ENCODE peak calls at places on chromosome 20, in five cellular contexts. I is CD8-positive, alpha-beta T cell; J is pancreas; F is lung; O is small intestine. A is an unnamed sample. For H3K27me3 and H3K36me3, the result is how much of the 10 kb centered on the place peaks cover.

GRCh38 chr20:37524221-37524700 is 3.2 kb downstream of the NNAT start:
- DNase-seq in O (peak), I (no peak), J (no peak), F (no peak), A (no peak)

GRCh38 chr20:15297059-15297875 is 959.9 kb upstream of the FLRT3 start:
- DNase-seq in I (no peak), O (no peak), J (no peak), F (peak), A (no peak)

GRCh38 chr20:33009214-33010132 is 2.0 kb downstream of the BPIFB2 start:
- DNase-seq in J (no peak), O (no peak), I (no peak), F (no peak), A (no peak)

GRCh38 chr20:1469925-1470571 is 3.4 kb upstream of the NSFL1C start:
- DNase-seq in J (peak), I (no peak), O (peak), F (peak), A (peak)

GRCh38 chr20:16350465-16350864 is 222.8 kb downstream of the KIF16B start:
- DNase-seq in O (no peak), J (no peak), F (no peak), I (no peak), A (no peak)

GRCh38 chr20:6525447-6526303 is 241.8 kb upstream of the BMP2 start:
- DNase-seq in O (no peak), F (no peak), J (no peak), I (no peak), A (no peak)

GRCh38 chr20:17893480-17893879 is 75.1 kb downstream of the SNX5 start:
- DNase-seq in J (no peak), O (no peak), F (no peak), I (no peak), A (no peak)

GRCh38 chr20:830011-830521 is 3.4 kb upstream of the FAM110A start:
- DNase-seq in I (no peak), J (no peak), F (no peak), O (no peak), A (no peak)

GRCh38 chr20:53260591-53260990 is 288.4 kb downstream of the TSHZ2 start:
- DNase-seq in F (no peak), I (no peak), O (no peak), J (no peak), A (no peak)

GRCh38 chr20:53264604-53265003 is 292.4 kb downstream of the TSHZ2 start:
- DNase-seq in O (no peak), J (no peak), I (no peak), F (no peak), A (no peak)

GRCh38 chr20:53263554-53264438 is 291.6 kb downstream of the TSHZ2 start:
- DNase-seq in O (no peak), J (no peak), I (no peak), F (no peak), A (no peak)

GRCh38 chr20:53260168-53260567 is 288.0 kb downstream of the TSHZ2 start:
- DNase-seq in F (no peak), I (no peak), O (no peak), J (no peak), A (no peak)

GRCh38 chr20:53262294-53262840 is 290.2 kb downstream of the TSHZ2 start:
- DNase-seq in O (no peak), I (no peak), J (no peak), F (no peak), A (no peak)
- H3K27me3 ChIP-seq in O (under half), I (under half), J (under half), F (under half), A (under half)

DNA sequence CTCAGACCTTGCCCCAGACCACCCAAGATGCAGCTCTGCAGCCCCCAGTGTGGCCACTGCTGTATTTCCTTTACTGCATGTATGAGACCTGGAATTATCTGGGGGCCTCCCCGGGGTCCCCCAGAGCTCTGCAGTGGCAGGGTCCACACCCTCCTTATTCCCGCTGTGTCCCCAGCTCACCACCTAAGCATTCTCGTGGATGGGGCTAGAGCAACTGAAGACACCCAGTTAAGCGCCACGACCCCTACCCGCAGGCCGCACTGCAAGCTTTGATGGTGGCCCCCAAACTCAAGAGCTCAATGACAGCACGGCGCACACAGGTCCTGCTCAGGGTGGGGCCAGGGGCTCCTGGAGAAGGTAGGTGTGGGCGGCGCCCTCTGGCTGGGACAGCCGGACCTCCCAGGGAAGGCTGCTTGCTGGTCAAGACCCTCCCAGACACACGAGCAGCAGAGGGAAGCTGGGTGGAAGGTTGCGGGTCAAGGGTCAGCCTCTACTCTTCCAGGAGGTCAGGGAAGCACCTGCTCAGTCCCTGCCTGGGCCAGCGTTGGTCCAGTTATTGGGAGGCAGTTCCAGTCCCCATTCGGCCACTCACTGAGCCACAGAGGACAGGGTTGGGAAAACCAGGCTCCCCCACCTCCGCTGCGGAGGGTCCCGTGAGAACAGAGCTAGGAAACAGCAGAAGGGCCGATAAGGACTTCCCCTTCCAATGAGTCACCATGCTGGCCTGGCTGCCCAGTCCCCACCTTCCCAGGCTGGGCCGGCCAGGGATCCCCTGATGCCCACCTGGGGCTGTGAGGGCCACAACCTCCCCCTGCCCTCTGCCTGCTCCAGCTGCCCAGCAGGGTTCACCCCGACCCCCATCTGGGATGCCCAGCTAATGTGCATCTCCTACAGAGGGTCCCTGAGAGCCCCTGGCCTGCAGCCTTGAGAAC is 2.9 kb downstream of the LAMA5 start:
- DNase-seq in I (no peak), O (no peak), J (peak), F (no peak), A (no peak)
- H3K4me3 ChIP-seq in I (no peak), O (no peak), J (no peak), F (peak), A (no peak)

DNA sequence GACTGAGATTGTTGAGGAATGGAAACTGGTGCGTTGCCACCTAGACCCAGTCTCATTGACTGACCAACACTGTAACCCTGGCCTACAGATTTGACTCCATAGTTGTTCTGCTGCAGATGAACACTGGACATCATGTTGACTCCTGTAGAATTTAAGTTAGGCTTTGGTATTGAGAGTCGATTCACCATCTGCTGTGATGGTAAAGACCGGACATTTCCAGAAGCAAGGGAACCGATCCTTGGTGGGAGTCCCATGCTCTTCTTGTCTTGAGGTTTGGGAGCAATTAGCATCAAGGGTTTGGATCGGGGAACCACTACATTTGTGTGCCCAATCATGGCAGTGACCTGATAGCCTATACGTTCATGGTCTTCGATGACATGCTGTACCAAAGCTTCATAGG is 37.6 kb downstream of the ADNP start:
- DNase-seq in O (no peak), F (no peak), J (no peak), I (no peak), A (no peak)
- H3K36me3 ChIP-seq in O (under half), F (under half), J (under half), I (under half), A (half or more)

GRCh38 chr20:64043768-64044167 is 5.7 kb downstream of the SOX18 start:
- DNase-seq in I (no peak), J (no peak), O (no peak), F (no peak), A (no peak)

GRCh38 chr20:64041781-64042771 is 6.1 kb downstream of the C20orf204 start:
- DNase-seq in F (no peak), I (no peak), O (no peak), J (peak), A (no peak)

GRCh38 chr20:64045346-64046011 is 4.0 kb downstream of the SOX18 start:
- DNase-seq in I (no peak), J (no peak), F (no peak), O (no peak), A (no peak)

GRCh38 chr20:64047046-64047389 is 2.4 kb downstream of the SOX18 start:
- DNase-seq in F (no peak), I (no peak), O (no peak), J (no peak), A (no peak)

DNA sequence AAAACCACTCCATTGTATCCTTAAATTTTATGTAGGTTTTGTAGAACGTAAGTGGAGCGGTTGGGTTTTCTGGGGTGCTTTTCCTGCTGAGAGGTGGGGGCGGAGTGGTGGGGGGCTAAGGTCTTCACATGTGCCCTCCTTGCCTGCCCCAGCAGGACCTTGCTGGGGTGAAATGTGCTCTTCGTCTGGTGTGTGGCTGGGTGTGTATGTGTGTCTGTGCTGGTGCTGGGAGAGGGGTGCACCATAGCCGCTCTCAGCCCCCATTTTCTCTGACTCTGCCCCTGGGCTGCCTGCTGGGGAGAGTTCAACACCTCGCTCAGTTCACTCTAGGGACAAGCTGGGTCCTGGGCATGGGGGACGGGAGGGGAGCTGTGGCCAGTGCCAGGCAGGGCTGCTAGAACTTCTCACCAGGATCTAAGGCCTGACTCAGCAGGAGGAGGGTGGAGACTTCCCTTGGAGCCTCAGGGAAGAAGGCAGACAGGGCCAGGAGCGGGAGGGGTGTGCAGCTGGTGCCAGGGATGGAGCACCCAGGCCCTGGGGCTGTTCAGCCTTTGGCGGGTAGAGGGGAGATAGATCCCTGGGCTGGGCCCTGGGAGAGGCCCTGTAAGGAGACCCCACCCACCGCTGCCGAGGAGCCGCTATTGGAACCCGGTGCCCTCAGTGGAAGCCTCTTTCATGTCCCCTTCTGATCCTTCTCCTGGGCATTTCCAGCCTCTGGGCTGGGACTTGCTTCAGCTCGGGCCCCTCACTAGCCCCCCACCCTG is 4.8 kb downstream of the SOX18 start:
- DNase-seq in F (no peak), O (no peak), J (no peak), I (no peak), A (no peak)
- H3K27me3 ChIP-seq in F (under half), O (under half), J (under half), I (under half), A (under half)

DNA sequence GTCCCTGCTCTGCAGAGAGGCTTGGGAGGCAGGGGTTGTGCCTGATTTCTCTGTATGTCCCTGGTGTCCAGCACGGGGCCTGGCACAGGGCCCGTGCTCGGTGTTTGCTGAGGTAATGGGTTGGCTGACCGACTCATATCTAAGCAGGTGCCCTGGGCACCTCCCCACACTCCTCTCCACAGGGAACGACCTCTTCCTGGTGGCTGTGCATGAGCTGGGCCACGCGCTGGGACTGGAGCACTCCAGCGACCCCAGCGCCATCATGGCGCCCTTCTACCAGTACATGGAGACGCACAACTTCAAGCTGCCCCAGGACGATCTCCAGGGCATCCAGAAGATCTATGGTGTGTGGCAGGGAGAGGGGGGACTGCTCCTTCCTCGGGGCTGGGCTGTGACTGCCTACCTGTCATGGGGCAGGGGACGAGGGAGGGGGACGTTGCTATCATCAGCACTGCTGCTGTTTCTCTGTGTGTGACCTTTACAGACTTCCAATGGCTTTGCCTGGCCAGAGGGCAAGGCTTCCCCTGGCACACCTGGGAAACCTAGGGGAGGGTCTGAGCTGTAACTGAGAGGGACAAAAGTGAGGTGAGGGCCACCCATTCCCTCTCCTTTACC is 14.2 kb downstream of the MMP24OS start:
- DNase-seq in J (peak), I (no peak), F (peak), O (peak), A (no peak)
- H3K4me3 ChIP-seq in J (no peak), I (no peak), F (peak), O (no peak), A (peak)

DNA sequence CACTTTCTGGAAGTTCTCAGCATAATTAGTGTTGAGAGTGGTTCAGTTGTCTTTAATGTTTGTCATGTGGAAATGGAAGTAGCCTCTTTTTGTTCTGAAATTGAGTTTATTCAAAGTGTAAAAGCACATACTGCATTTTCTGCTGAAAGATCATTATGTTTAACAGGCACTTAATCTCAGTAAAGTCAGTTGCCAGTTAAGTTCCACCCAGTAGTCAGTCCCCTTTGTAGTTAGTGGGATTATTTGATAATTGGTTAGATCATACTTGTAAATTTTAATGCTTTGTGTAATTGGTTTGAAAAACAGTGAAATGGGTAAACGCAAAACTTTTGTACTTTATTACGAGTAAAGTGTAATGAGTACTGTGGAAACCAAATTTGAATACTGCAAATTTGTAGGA is 4.2 kb downstream of the SRSF6 start:
- DNase-seq in O (no peak), F (no peak), I (no peak), J (no peak), A (no peak)
- H3K36me3 ChIP-seq in O (under half), F (under half), I (under half), J (under half), A (half or more)

DNA sequence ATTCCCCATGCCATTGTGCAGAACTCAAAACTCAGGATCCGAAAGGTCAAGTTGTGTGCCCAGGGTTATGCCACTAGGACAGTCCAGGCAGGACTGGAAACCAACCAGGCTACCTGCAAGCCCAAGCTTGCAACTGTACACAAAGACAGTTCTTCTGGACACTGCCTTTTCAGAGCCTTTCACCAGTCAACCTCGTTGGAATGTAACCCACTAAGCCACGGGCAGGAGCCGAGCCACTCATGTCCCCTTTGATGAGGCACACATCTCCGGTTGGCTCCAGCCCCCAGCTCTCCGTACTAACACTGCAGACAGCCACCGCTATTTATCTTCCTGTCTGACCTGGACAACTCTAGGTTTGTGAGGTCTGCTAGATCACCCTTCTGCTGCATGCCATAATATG is 62.5 kb downstream of the BMP7 start:
- DNase-seq in I (no peak), O (no peak), J (no peak), F (no peak), A (no peak)
- H3K27me3 ChIP-seq in I (under half), O (under half), J (under half), F (under half), A (under half)

DNA sequence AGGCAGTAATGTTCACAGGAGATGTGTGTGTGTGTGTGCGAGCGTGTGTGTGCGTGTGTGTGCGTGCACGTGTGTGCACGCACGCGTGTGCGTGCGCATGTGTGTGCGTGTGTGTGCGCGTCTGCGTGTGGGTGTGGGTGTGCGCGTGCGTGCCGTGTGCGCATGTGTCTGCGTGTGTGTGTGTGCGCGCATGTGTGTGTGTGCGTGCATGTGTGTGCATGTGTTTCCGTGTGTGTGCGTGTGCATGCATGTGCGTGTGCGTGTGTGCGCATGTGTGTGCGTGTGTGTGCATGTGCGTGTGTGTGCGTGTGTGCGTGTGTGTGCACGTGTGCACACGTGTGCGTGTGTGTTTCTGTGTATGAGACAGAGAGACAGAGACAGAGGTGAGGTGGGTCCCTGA is 136.0 kb upstream of the CST7 start:
- DNase-seq in J (no peak), O (no peak), I (no peak), F (no peak), A (no peak)
- H3K4me3 ChIP-seq in J (no peak), O (no peak), I (no peak), F (no peak), A (no peak)

GRCh38 chr20:3040086-3040485 is 3.3 kb upstream of the GNRH2 start:
- DNase-seq in O (no peak), J (no peak), I (no peak), F (no peak), A (no peak)
- H3K36me3 ChIP-seq in O (under half), J (under half), I (under half), F (under half), A (under half)